ENCODE peak calls at places on chromosomes 6 and 20, in nine cellular contexts. P, Z, G, A, M, W, C, R and Y are unnamed samples.

GRCh38 chr6:21180155-21180554 is 413.4 kb upstream of the SOX4 start:
- DNase-seq in P (no peak), Z (no peak), G (no peak), A (no peak), M (no peak), W (no peak), C (no peak), R (no peak), Y (no peak)

GRCh38 chr6:85360794-85361642 is 88.9 kb upstream of the NT5E start:
- DNase-seq in P (peak; percentile 98), Z (peak; percentile 89), G (no peak), A (peak; percentile 94), M (no peak), W (no peak), C (no peak), R (no peak), Y (no peak)

GRCh38 chr6:79231101-79231500 is 3.4 kb downstream of the HMGN3 start:
- DNase-seq in P (no peak), Z (no peak), G (no peak), A (no peak), M (no peak), W (no peak), C (no peak), R (no peak), Y (no peak)

GRCh38 chr6:111011360-111012142 is 29.7 kb downstream of the RPF2 start:
- DNase-seq in P (peak; percentile 59), Z (peak; percentile 48), G (peak; percentile 51), A (peak; percentile 51), M (no peak), W (no peak), C (no peak), R (no peak), Y (peak; percentile 18)

GRCh38 chr6:4800662-4801061 is 24.5 kb downstream of the CDYL start:
- DNase-seq in P (no peak), Z (no peak), G (no peak), A (no peak), M (no peak), W (no peak), C (no peak), R (no peak), Y (no peak)

GRCh38 chr6:148723484-148723883 is 23.3 kb upstream of the UST start:
- DNase-seq in P (peak; percentile 89), Z (no peak), G (no peak), A (peak; percentile 87), M (no peak), W (no peak), C (no peak), R (no peak), Y (no peak)

GRCh38 chr6:138454976-138455706 is 44.2 kb downstream of the NHSL1 start:
- DNase-seq in P (peak; percentile 16), Z (no peak), G (no peak), A (no peak), M (peak; percentile 61), W (peak; percentile 17), C (peak; percentile 60), R (peak; percentile 38), Y (no peak)

GRCh38 chr6:44250067-44250717 is 3.3 kb downstream of the HSP90AB1 start:
- DNase-seq in P (no peak), Z (no peak), G (no peak), A (no peak), M (no peak), W (no peak), C (no peak), R (no peak), Y (no peak)

GRCh38 chr6:14068133-14068532 is 49.4 kb upstream of the CD83 start:
- DNase-seq in P (peak; percentile 88), Z (no peak), G (no peak), A (peak; percentile 95), M (no peak), W (no peak), C (no peak), R (no peak), Y (no peak)

GRCh38 chr6:133130863-133131262 is 110.3 kb upstream of the EYA4 start:
- DNase-seq in P (peak; percentile 48), Z (peak; percentile 49), G (no peak), A (peak; percentile 72), M (no peak), W (no peak), C (no peak), R (no peak), Y (no peak)

GRCh38 chr6:116268589-116269293 is 11.0 kb downstream of the TSPYL1 start:
- DNase-seq in P (peak; percentile 83), Z (peak; percentile 81), G (peak; percentile 44), A (peak; percentile 84), M (no peak), W (no peak), C (no peak), R (no peak), Y (peak; percentile 49)

GRCh38 chr20:63127700-63128364 is 88.1 kb downstream of the YTHDF1 start:
- DNase-seq in P (no peak), Z (no peak), G (no peak), A (no peak), M (no peak), W (no peak), C (no peak), R (no peak), Y (no peak)